ENCODE peak calls at places on chromosomes 11 and 22, in five cellular contexts. One of them, this sample, is unnamed.

GRCh38 chr11:19524171-19524671 is 188.4 kb upstream of the NAV2 start:
- DNase-seq in retina: peak
- DNase-seq in DMS153: no peak
- DNase-seq in cardiac muscle cell: no peak
- DNase-seq in CD8-positive, alpha-beta T cell: no peak
- DNase-seq in this sample: peak

GRCh38 chr22:31089101-31090100 is 8.3 kb downstream of the SMTN start:
- DNase-seq in retina: peak
- DNase-seq in DMS153: no peak
- DNase-seq in cardiac muscle cell: peak
- DNase-seq in CD8-positive, alpha-beta T cell: peak
- DNase-seq in this sample: peak

GRCh38 chr11:65498042-65498726 is 661 bp upstream of the MALAT1 start:
- DNase-seq in cardiac muscle cell: peak
- DNase-seq in CD8-positive, alpha-beta T cell: peak
- DNase-seq in DMS153: no peak
- DNase-seq in retina: peak
- DNase-seq in this sample: peak

GRCh38 chr22:22751043-22751603 is 106.7 kb downstream of the GGTLC2 start:
- DNase-seq in DMS153: no peak
- DNase-seq in CD8-positive, alpha-beta T cell: no peak
- DNase-seq in retina: no peak
- DNase-seq in cardiac muscle cell: no peak
- DNase-seq in this sample: no peak

GRCh38 chr11:122101625-122102291 is 14.3 kb downstream of the BLID start:
- DNase-seq in retina: peak
- DNase-seq in DMS153: no peak
- DNase-seq in CD8-positive, alpha-beta T cell: no peak
- DNase-seq in cardiac muscle cell: peak
- DNase-seq in this sample: peak

GRCh38 chr11:46381046-46381835 is at the start of gene MDK:
- DNase-seq in DMS153: no peak
- DNase-seq in retina: no peak
- DNase-seq in CD8-positive, alpha-beta T cell: no peak
- DNase-seq in cardiac muscle cell: peak
- DNase-seq in this sample: peak

GRCh38 chr11:64224891-64225607 is 937 bp downstream of the TRPT1 start:
- DNase-seq in CD8-positive, alpha-beta T cell: no peak
- DNase-seq in cardiac muscle cell: no peak
- DNase-seq in retina: no peak
- DNase-seq in DMS153: no peak
- DNase-seq in this sample: no peak

GRCh38 chr11:86117706-86118050 is 48.8 kb upstream of the PICALM start:
- DNase-seq in cardiac muscle cell: no peak
- DNase-seq in retina: no peak
- DNase-seq in DMS153: no peak
- DNase-seq in CD8-positive, alpha-beta T cell: no peak
- DNase-seq in this sample: no peak

GRCh38 chr11:114738954-114739353 is 60.6 kb downstream of the NXPE2 start:
- DNase-seq in cardiac muscle cell: peak
- DNase-seq in DMS153: peak
- DNase-seq in CD8-positive, alpha-beta T cell: no peak
- DNase-seq in retina: peak
- DNase-seq in this sample: peak

GRCh38 chr11:14542384-14542783 is 22.2 kb upstream of the PSMA1 start:
- DNase-seq in CD8-positive, alpha-beta T cell: no peak
- DNase-seq in cardiac muscle cell: no peak
- DNase-seq in DMS153: peak
- DNase-seq in retina: no peak
- DNase-seq in this sample: no peak

GRCh38 chr22:50699754-50700386 is 27.2 kb downstream of the SHANK3 start:
- DNase-seq in retina: no peak
- DNase-seq in CD8-positive, alpha-beta T cell: no peak
- DNase-seq in DMS153: no peak
- DNase-seq in cardiac muscle cell: no peak
- DNase-seq in this sample: peak

GRCh38 chr11:18012906-18013781 is at the start of gene SERGEF:
- DNase-seq in CD8-positive, alpha-beta T cell: peak
- DNase-seq in cardiac muscle cell: peak
- DNase-seq in DMS153: peak
- DNase-seq in retina: peak
- DNase-seq in this sample: peak

GRCh38 chr11:13834463-13834862 is 128.1 kb upstream of the SPON1 start:
- DNase-seq in cardiac muscle cell: no peak
- DNase-seq in CD8-positive, alpha-beta T cell: no peak
- DNase-seq in retina: no peak
- DNase-seq in DMS153: no peak
- DNase-seq in this sample: peak

GRCh38 chr11:9180784-9181183 is 84.4 kb downstream of the DENND5A start:
- DNase-seq in cardiac muscle cell: peak
- DNase-seq in DMS153: no peak
- DNase-seq in CD8-positive, alpha-beta T cell: no peak
- DNase-seq in retina: no peak
- DNase-seq in this sample: no peak

This sample was measured in left kidney.